ENCODE peak calls at places on chromosomes 12 and 14, in five cellular contexts. K is mesendoderm, S is brain microvascular endothelial cell, I is upper lobe of right lung, J is gastrocnemius medialis. T is an unnamed sample.

GRCh38 chr12:132487311-132487741 is 2.6 kb upstream of the FBRSL1 start:
- DNase-seq in K (no peak), S (no peak), I (no peak), J (no peak), T (no peak)

GRCh38 chr14:35687335-35687939 is 121.7 kb downstream of the RALGAPA1 start:
- DNase-seq in K (peak; percentile 47), S (peak; percentile 59), I (no peak), J (no peak), T (no peak)

GRCh38 chr12:118900954-118901353 is 80.4 kb upstream of the SRRM4 start:
- DNase-seq in K (no peak), S (no peak), I (no peak), J (no peak), T (no peak)

GRCh38 chr12:66932126-66932525 is 253.2 kb upstream of the GRIP1 start:
- DNase-seq in K (no peak), S (no peak), I (no peak), J (no peak), T (no peak)

GRCh38 chr14:99164712-99165111 is 107.3 kb downstream of the BCL11B start:
- DNase-seq in K (no peak), S (no peak), I (no peak), J (no peak), T (no peak)

GRCh38 chr14:61296707-61297502 is 15.8 kb upstream of the TMEM30B start:
- DNase-seq in K (peak; percentile 39), S (peak; percentile 27), I (no peak), J (no peak), T (no peak)

GRCh38 chr12:97229036-97229435 is 233.6 kb upstream of the RMST start:
- DNase-seq in K (no peak), S (no peak), I (no peak), J (no peak), T (no peak)

GRCh38 chr12:85076688-85077430 is 40.7 kb downstream of the LRRIQ1 start:
- DNase-seq in K (peak; percentile 84), S (peak; percentile 83), I (no peak), J (no peak), T (no peak)

GRCh38 chr14:100864206-100864605 is 38.3 kb downstream of the MEG3 start:
- DNase-seq in K (no peak), S (no peak), I (peak; percentile 42), J (no peak), T (no peak)

GRCh38 chr14:91424813-91425719 is 7.4 kb upstream of the CCDC88C start:
- DNase-seq in K (no peak), S (no peak), I (no peak), J (no peak), T (no peak)
- H3K4me3 ChIP-seq in K (no peak overlapping the region), S (no peak overlapping the region), I (no peak overlapping the region), J (no peak overlapping the region), T (no peak overlapping the region)

GRCh38 chr12:104710940-104711725 is 247.0 kb downstream of the SLC41A2 start:
- DNase-seq in K (no peak), S (no peak), I (no peak), J (no peak), T (no peak)
- H3K27ac ChIP-seq in K (no peak overlapping the region), S (no peak overlapping the region), I (peak overlapping the region; percentile 49), J (no peak overlapping the region), T (no peak overlapping the region)

GRCh38 chr12:9123741-9124140 is 8.0 kb upstream of the A2M start:
- DNase-seq in K (no peak), S (no peak), I (no peak), J (no peak), T (no peak)
- H3K4me3 ChIP-seq in K (no peak overlapping the region), S (no peak overlapping the region), I (peak overlapping the region; percentile 11), J (peak overlapping the region; percentile 40), T (peak overlapping the region; percentile 44)

GRCh38 chr12:92341333-92341691 is 195.7 kb upstream of the BTG1 start:
- DNase-seq in K (no peak), S (no peak), I (no peak), J (no peak), T (no peak)
- H3K27ac ChIP-seq in K (no peak overlapping the region), S (no peak overlapping the region), I (no peak overlapping the region), J (no peak overlapping the region), T (no peak overlapping the region)

DNA sequence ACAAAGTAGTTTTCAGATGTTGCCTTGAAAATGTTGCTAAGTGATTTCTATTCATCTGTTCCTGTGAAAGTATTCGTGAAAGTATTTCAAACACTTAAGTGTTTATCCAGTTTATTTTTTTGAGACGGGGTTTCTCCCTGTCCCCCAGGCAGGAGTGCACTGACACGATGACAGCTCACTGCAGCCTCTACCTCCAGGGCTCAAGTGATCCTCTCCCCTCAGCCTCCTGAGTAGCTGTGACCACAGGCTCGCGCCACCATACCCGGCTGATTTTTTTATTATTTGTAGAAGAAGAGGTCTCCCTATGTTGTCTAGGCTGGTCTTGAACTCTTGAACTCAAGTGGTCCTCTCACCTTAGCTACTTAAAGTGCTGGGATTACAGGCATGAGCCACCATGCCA is 1.7 kb downstream of the ZDHHC17 start:
- DNase-seq in K (no peak), S (no peak), I (no peak), J (no peak), T (no peak)
- H3K4me3 ChIP-seq in K (no peak overlapping the region), S (no peak overlapping the region), I (peak overlapping the region; percentile 79), J (no peak overlapping the region), T (no peak overlapping the region)

DNA sequence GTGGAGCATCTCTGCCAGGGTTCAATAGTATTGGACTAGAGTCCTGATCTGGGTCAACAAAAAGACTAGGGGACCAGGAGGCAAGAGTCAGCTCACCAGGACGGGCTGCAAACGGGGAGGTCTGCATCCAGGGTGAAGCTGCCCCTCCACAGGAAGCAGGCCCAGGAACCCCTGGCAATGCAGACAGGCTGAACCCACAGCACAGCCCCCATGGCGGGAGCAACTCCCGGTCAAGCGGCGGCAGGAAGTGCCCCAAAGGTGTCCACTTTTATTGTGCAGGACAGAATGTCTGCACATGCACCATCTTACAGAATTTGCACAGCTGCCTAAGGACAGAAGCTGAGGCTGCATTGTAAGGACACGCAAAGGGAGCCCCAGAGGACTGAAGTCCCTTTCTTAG is 76.1 kb downstream of the NINJ2 start:
- DNase-seq in K (no peak), S (no peak), I (no peak), J (no peak), T (peak; percentile 57)
- H3K27ac ChIP-seq in K (no peak overlapping the region), S (no peak overlapping the region), I (no peak overlapping the region), J (no peak overlapping the region), T (no peak overlapping the region)

DNA sequence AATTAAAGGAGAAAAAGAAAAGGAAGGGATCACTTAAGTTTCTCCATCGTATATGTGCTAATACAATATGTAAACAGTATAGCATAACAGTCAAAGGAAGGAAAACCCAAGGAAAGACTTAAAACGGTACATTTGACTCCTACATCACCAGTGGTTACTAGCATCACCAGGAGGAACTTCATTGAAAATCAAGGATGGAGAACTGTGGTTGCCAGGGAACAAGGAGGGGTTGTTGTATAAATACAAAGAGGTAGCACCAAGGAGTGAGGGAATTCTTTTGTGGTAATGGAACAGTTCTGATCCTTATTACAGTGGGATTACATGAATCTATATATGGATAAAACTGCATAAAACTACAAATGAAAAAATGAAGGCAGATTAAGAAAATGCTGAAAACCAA is 1.6 kb downstream of the ZFYVE26 start:
- DNase-seq in K (peak; percentile 69), S (no peak), I (no peak), J (no peak), T (no peak)
- H3K4me3 ChIP-seq in K (no peak overlapping the region), S (no peak overlapping the region), I (no peak overlapping the region), J (no peak overlapping the region), T (no peak overlapping the region)

DNA sequence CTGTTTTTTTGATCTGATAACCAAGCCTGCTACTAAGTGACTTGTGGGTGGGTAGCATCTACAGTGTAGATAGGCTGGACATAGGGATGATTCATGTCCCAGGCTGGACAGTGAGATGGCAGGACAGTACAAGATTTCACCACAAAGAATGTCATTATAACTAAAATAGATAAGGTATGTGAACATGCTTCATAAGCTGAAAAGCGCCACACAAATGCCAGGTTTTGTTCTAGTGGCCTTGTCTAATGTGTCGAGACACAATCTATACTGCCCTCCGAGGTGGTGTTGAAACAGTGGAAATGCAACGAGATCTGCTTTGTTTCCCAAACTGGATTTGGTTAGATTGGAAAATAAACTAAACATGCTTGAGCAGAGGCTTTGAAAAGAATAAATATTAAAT is 4.4 kb downstream of the LGALS3 start:
- DNase-seq in K (no peak), S (peak; percentile 72), I (no peak), J (no peak), T (no peak)
- H3K27ac ChIP-seq in K (no peak overlapping the region), S (no peak overlapping the region), I (no peak overlapping the region), J (peak overlapping the region; percentile 25), T (no peak overlapping the region)

GRCh38 chr14:85574849-85575616 is 45.1 kb downstream of the FLRT2 start:
- DNase-seq in K (peak; percentile 46), S (no peak), I (no peak), J (no peak), T (no peak)
- H3K4me3 ChIP-seq in K (no peak overlapping the region), S (no peak overlapping the region), I (no peak overlapping the region), J (no peak overlapping the region), T (no peak overlapping the region)

T was measured in aorta.